ENCODE peak calls at places on chromosomes 4 and X, in five cellular contexts. D is neural progenitor cell, M is IMR-90, J is lower lobe of right lung, X is uterus. T is an unnamed sample.

GRCh38 chr4:98746936-98747658 is 88.7 kb upstream of the TSPAN5 start:
- DNase-seq in X (no peak), M (peak; percentile 28), J (no peak), D (peak; percentile 7), T (peak; percentile 77)

GRCh38 chrX:40169193-40170086 is 71.7 kb upstream of the BCOR start:
- DNase-seq in D (peak; percentile 82), M (peak; percentile 75), X (peak; percentile 55), J (peak; percentile 69), T (peak; percentile 69)

GRCh38 chrX:77442728-77443127 is 4.5 kb upstream of the FGF16 start:
- DNase-seq in D (no peak), J (no peak), X (no peak), M (peak; percentile 81), T (no peak)

GRCh38 chr4:52713456-52713937 is 37.7 kb downstream of the ERVMER34-1 start:
- DNase-seq in M (peak; percentile 5), D (peak; percentile 44), J (no peak), X (no peak), T (no peak)

GRCh38 chr4:173486714-173487392 is 43.2 kb downstream of the HAND2 start:
- DNase-seq in J (no peak), M (no peak), D (no peak), X (no peak), T (no peak)

GRCh38 chr4:163367651-163368050 is 24.0 kb downstream of the NPY5R start:
- DNase-seq in J (no peak), M (no peak), X (no peak), D (no peak), T (no peak)

GRCh38 chrX:153744210-153745066 is 19.6 kb upstream of the PLXNB3 start:
- DNase-seq in D (peak; percentile 59), J (no peak), X (peak; percentile 45), M (no peak), T (peak; percentile 59)

GRCh38 chrX:152086141-152086540 is 52.2 kb downstream of the MAGEA10 start:
- DNase-seq in D (no peak), J (no peak), X (no peak), M (no peak), T (no peak)

GRCh38 chr4:4462970-4463369 is 76.1 kb downstream of the NSG1 start:
- DNase-seq in J (no peak), M (peak; percentile 27), X (no peak), D (no peak), T (peak; percentile 5)

GRCh38 chrX:138908577-138908976 is 197.1 kb upstream of the FGF13 start:
- DNase-seq in D (no peak), J (no peak), M (no peak), X (no peak), T (no peak)

GRCh38 chr4:85496933-85497332 is 22.0 kb downstream of the ARHGAP24 start:
- DNase-seq in X (no peak), M (peak; percentile 39), J (no peak), D (no peak), T (no peak)

GRCh38 chr4:162341533-162341932 is 177.7 kb upstream of the FSTL5 start:
- DNase-seq in X (no peak), M (no peak), J (no peak), D (no peak), T (no peak)

GRCh38 chr4:172998527-172999469 is 169.8 kb upstream of the GALNT7 start:
- DNase-seq in X (no peak), D (no peak), J (no peak), M (peak; percentile 79), T (no peak)

GRCh38 chrX:33190016-33190415 is 21.3 kb downstream of the DMD start:
- DNase-seq in D (no peak), J (no peak), X (no peak), M (peak; percentile 76), T (no peak)

GRCh38 chrX:40176979-40177430 is 79.2 kb upstream of the BCOR start:
- DNase-seq in D (peak; percentile 47), J (peak; percentile 56), M (no peak), X (peak; percentile 37), T (peak; percentile 37)

GRCh38 chr4:2977116-2978097 is 14.0 kb downstream of the GRK4 start:
- DNase-seq in D (no peak), J (no peak), M (peak; percentile 56), X (no peak), T (no peak)

GRCh38 chr4:96260071-96260682 is 420.3 kb downstream of the PDHA2 start:
- DNase-seq in M (no peak), X (no peak), J (no peak), D (peak; percentile 37), T (no peak)

GRCh38 chr4:54719378-54719777 is 61.6 kb downstream of the KIT start:
- DNase-seq in D (no peak), X (no peak), J (no peak), M (peak; percentile 43), T (no peak)

GRCh38 chr4:151743128-151743854 is 17.5 kb downstream of the GATB start:
- DNase-seq in X (no peak), M (no peak), D (no peak), J (no peak), T (no peak)

GRCh38 chr4:6626066-6626465 is 14.4 kb upstream of the MRFAP1 start:
- DNase-seq in M (no peak), X (no peak), D (no peak), J (no peak), T (no peak)

GRCh38 chr4:7798215-7798995 is 141.3 kb downstream of the AFAP1 start:
- DNase-seq in M (peak; percentile 82), J (no peak), X (no peak), D (no peak), T (no peak)

GRCh38 chr4:146329042-146329716 is 114.8 kb downstream of the REELD1 start:
- DNase-seq in D (no peak), M (peak; percentile 90), X (no peak), J (no peak), T (no peak)

GRCh38 chr4:123488916-123489315 is 92.3 kb downstream of the SPRY1 start:
- DNase-seq in M (peak; percentile 86), D (no peak), J (no peak), X (no peak), T (no peak)

GRCh38 chr4:38815879-38816782 is 11.5 kb upstream of the TLR1 start:
- DNase-seq in M (peak; percentile 77), X (no peak), D (no peak), J (no peak), T (no peak)

GRCh38 chrX:39816871-39817731 is 280.7 kb downstream of the BCOR start:
- DNase-seq in D (peak; percentile 68), M (peak; percentile 54), J (no peak), X (no peak), T (no peak)

GRCh38 chr4:139902328-139903217 is 237.0 kb downstream of the MGST2 start:
- DNase-seq in M (peak; percentile 20), X (peak; percentile 42), J (no peak), D (no peak), T (no peak)

GRCh38 chr4:3660086-3660927 is 105.9 kb upstream of the ADRA2C start:
- DNase-seq in D (peak; percentile 75), M (peak; percentile 5), X (no peak), J (no peak), T (peak; percentile 83)

GRCh38 chrX:76126851-76127250 is 46.0 kb upstream of the PBDC1 start:
- DNase-seq in M (no peak), J (no peak), X (no peak), D (no peak), T (no peak)

GRCh38 chrX:5051831-5052491 is 1176.7 kb downstream of the NLGN4X start:
- DNase-seq in J (peak; percentile 42), M (no peak), X (peak; percentile 18), D (no peak), T (peak; percentile 42)

GRCh38 chrX:11757729-11758399 is at the start of gene MSL3:
- DNase-seq in M (peak; percentile 61), X (peak; percentile 63), J (peak; percentile 76), D (peak; percentile 81), T (peak; percentile 83)

GRCh38 chr4:20370284-20370683 is 118.6 kb downstream of the SLIT2 start:
- DNase-seq in J (no peak), M (peak; percentile 85), D (no peak), X (no peak), T (no peak)

GRCh38 chrX:80576815-80577533 is 156.7 kb downstream of the TENT5D start:
- DNase-seq in M (no peak), X (no peak), D (peak; percentile 19), J (no peak), T (no peak)

GRCh38 chr4:147940144-147940543 is 208.3 kb downstream of the ARHGAP10 start:
- DNase-seq in X (no peak), D (no peak), M (no peak), J (no peak), T (no peak)

GRCh38 chrX:44017726-44018125 is 44.5 kb upstream of the NDP start:
- DNase-seq in D (no peak), M (no peak), X (no peak), J (no peak), T (no peak)

GRCh38 chrX:72041901-72042859 is 89.5 kb downstream of the RTL5 start:
- DNase-seq in X (peak; percentile 37), D (no peak), M (peak; percentile 38), J (no peak), T (peak; percentile 55)
- H3K27ac ChIP-seq in X (peak overlapping the region; percentile 70), D (no peak overlapping the region), M (no peak overlapping the region), J (no peak overlapping the region), T (peak overlapping the region; percentile 34)

GRCh38 chrX:74119016-74119910 is 184.7 kb upstream of the ZCCHC13 start:
- DNase-seq in J (no peak), X (no peak), D (no peak), M (peak; percentile 57), T (peak; percentile 17)

GRCh38 chrX:74118503-74118902 is 185.5 kb upstream of the ZCCHC13 start:
- DNase-seq in D (no peak), J (no peak), X (no peak), M (no peak), T (no peak)

DNA sequence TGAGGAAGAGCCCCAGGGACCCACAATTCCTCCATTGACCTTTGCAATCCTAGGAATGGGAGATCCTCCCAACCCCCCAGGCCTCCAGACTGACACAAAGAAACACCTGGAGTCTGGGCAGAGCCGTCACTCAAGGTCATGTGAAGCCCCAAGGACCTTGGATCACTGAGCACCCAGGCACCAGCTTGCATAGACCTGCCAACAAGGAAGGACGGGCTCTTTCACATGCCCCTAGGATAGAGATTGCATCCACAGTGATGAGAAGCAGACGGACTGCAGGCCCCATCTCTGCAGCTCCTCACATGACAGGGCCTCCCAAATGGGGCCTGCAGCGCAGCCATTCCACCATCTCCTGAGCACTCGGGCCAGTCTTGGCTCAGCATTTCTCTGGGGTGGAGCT is 186.0 kb upstream of the ZCCHC13 start:
- DNase-seq in X (no peak), J (no peak), D (no peak), M (no peak), T (no peak)
- H3K27ac ChIP-seq in X (no peak overlapping the region), J (no peak overlapping the region), D (no peak overlapping the region), M (no peak overlapping the region), T (no peak overlapping the region)

GRCh38 chr4:186684889-186685309 is 38.8 kb downstream of the FAT1 start:
- DNase-seq in J (no peak), X (no peak), M (no peak), D (peak; percentile 25), T (no peak)
- H3K27ac ChIP-seq in J (no peak overlapping the region), X (no peak overlapping the region), M (peak overlapping the region; percentile 56), D (no peak overlapping the region), T (no peak overlapping the region)

DNA sequence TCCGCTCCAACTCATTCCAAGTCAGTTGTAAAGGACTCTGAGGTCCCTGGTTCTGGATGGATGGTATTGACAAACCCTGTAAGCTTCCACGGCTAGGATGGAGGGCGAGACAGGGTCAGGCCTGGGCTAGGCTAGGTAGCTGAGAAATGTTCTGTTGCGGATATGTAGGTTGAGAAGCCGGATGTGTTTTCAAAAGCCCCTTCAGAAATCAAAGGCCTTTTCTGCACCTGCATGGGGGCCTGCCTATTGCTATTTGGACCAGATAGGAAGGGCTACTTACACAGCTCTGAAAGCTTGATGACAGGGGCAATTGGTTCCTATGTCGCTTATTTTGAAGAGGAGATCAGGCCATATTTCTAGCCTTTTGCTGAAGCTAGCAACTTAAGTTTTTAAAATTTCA is 1.9 kb upstream of the DRP2 start:
- DNase-seq in J (no peak), D (no peak), X (no peak), M (no peak), T (no peak)
- H3K27ac ChIP-seq in J (no peak overlapping the region), D (no peak overlapping the region), X (no peak overlapping the region), M (no peak overlapping the region), T (no peak overlapping the region)